ENCODE peak calls at places on chromosomes 1 and 21, in four cellular contexts. W is cardiac muscle cell, P is AG04450, A is mesothelial cell of epicardium. Y is an unnamed sample.

GRCh38 chr21:16517380-16517779 is 787.6 kb downstream of the USP25 start:
- DNase-seq in W (no peak), P (no peak), A (no peak), Y (no peak)

GRCh38 chr21:26969971-26970725 is 3.3 kb upstream of the ADAMTS5 start:
- DNase-seq in W (no peak), P (no peak), A (no peak), Y (no peak)

GRCh38 chr21:33078907-33079582 is 9.1 kb downstream of the OLIG1 start:
- DNase-seq in W (peak), P (peak), A (no peak), Y (peak)

GRCh38 chr1:21781971-21782867 is 730 bp downstream of the USP48 start:
- DNase-seq in W (peak), P (no peak), A (peak), Y (peak)

GRCh38 chr21:34974162-34974981 is 74.7 kb downstream of the RUNX1 start:
- DNase-seq in W (no peak), P (no peak), A (no peak), Y (peak)

GRCh38 chr1:37509181-37509580 is 5.4 kb downstream of the MEAF6 start:
- DNase-seq in W (peak), P (no peak), A (no peak), Y (no peak)

GRCh38 chr1:36322786-36323635 is 434 bp downstream of the EVA1B start:
- DNase-seq in W (peak), P (no peak), A (peak), Y (no peak)

GRCh38 chr1:4602536-4603316 is 51.7 kb upstream of the AJAP1 start:
- DNase-seq in W (no peak), P (no peak), A (no peak), Y (no peak)

GRCh38 chr1:170218261-170218660 is 72.5 kb downstream of the NTMT2 start:
- DNase-seq in W (no peak), P (no peak), A (no peak), Y (no peak)

GRCh38 chr1:229023651-229024295 is 247.1 kb upstream of the RAB4A start:
- DNase-seq in W (no peak), P (no peak), A (no peak), Y (no peak)

GRCh38 chr1:50538476-50538875 is 115.2 kb upstream of the DMRTA2 start:
- DNase-seq in W (peak), P (no peak), A (no peak), Y (no peak)
- TF ChIP-seq CTCF in W (no peak), P (no peak), A (no peak), Y (no peak)

DNA sequence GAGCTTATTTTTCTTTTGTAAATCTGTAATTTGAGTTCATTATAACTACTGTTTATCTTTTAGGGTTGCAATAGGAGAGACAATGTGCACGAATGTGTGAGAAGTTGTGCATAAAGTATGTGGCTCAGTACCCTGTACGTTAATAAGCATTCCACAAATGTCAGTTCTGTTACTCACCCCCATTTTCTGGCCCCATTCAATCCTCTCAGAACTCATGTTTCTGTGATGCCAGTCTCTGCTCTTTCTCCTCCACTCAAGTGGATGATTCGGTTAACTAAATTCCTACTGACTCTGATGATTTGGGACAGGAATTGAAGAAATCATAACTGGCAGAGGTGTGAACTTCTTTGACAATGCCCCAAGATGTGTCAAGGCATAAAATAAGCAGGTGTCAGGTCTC is 10.2 kb upstream of the DMRTB1 start:
- DNase-seq in W (peak), P (peak), A (no peak), Y (no peak)
- TF ChIP-seq CTCF in W (no peak), P (no peak), A (no peak), Y (no peak)

GRCh38 chr1:1300352-1300739 is 7.4 kb downstream of the ACAP3 start:
- DNase-seq in W (no peak), P (no peak), A (no peak), Y (no peak)
- TF ChIP-seq CTCF in W (no peak), P (no peak), A (no peak), Y (peak)

DNA sequence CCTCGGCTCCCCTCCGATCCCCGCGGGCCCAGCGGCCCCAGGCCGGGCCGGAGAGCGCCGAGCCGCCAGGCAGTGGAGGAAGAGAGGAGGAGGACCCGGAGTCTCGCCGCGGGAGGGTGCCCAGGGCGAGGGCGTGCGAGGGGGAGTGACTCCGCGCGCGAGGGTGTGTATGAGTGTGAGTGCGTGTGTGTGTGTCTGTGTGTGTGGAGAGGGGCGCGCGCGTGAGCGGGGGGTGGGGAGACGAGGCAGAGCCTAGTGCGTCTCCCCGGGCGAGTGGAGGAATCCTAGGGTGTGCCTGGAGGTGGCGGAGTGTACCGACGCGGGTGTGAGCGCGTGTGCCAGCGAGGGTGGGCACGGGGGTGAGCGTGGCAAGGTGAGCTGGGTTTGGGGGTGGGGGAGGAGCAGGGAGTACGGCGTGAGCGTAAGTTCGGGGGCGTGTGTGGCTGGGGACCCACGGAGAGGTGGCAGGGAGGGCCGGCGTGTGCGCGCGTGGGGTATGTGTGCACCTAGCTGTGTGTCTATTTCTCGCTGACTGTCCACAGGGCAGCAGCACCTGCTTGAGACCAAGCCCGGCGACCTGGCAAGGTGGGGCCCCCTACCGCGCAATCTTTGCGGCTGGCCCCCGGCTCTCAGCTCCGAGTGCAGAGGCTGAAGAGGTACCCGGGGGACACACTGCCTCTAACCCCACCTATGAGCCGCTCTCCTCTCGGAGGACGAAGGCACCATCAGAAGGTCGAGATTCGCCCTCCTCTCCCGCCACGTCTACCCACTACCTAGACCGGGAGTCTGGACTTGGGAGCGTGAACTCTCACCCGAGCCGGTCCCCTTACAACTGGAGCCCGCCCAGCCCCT is 784 bp upstream of the KCND3 start:
- DNase-seq in W (no peak), P (no peak), A (peak), Y (no peak)
- TF ChIP-seq CTCF in W (no peak), P (no peak), A (no peak), Y (no peak)

Y was measured in natural killer cell.